ENCODE peak calls at places on chromosome 15, in four cellular contexts. A is Panc1, P is choroid plexus epithelial cell, D is right atrium auricular region. E is an unnamed sample.

GRCh38 chr15:38843736-38844590 is 279.3 kb upstream of the RASGRP1 start:
- DNase-seq in A (no peak), P (no peak), D (no peak), E (peak)

GRCh38 chr15:32029862-32030781 is at the start of gene CHRNA7:
- DNase-seq in A (no peak), P (peak), D (peak), E (no peak)

GRCh38 chr15:33145447-33145846 is 49.1 kb downstream of the FMN1 start:
- DNase-seq in A (no peak), P (no peak), D (no peak), E (no peak)

GRCh38 chr15:100858294-100858693 is 21.3 kb upstream of the ALDH1A3 start:
- DNase-seq in A (no peak), P (no peak), D (no peak), E (no peak)

GRCh38 chr15:91411570-91411969 is 311.5 kb downstream of the SV2B start:
- DNase-seq in A (no peak), P (no peak), D (no peak), E (no peak)

GRCh38 chr15:70936326-70936725 is 43.7 kb downstream of the LRRC49 start:
- DNase-seq in A (no peak), P (peak), D (no peak), E (no peak)

GRCh38 chr15:62900071-62900812 is 142.3 kb upstream of the TPM1 start:
- DNase-seq in A (no peak), P (no peak), D (no peak), E (no peak)

GRCh38 chr15:89356634-89357298 is 22.1 kb upstream of the POLG start:
- DNase-seq in A (no peak), P (peak), D (no peak), E (no peak)

GRCh38 chr15:75693501-75694240 is 19.0 kb downstream of the CSPG4 start:
- DNase-seq in A (no peak), P (peak), D (no peak), E (no peak)

GRCh38 chr15:83206387-83206970 is 1.1 kb downstream of the HDGFL3 start:
- DNase-seq in A (no peak), P (peak), D (no peak), E (no peak)

GRCh38 chr15:34514251-34514760 is 69.1 kb downstream of the GOLGA8B start:
- DNase-seq in A (no peak), P (no peak), D (no peak), E (no peak)

GRCh38 chr15:40769310-40770146 is at the start of gene C15orf62:
- DNase-seq in A (no peak), P (peak), D (no peak), E (no peak)

GRCh38 chr15:62453979-62454378 is 288.9 kb upstream of the C2CD4B start:
- DNase-seq in A (peak), P (peak), D (no peak), E (no peak)

GRCh38 chr15:78350058-78350457 is 9.9 kb downstream of the CRABP1 start:
- DNase-seq in A (no peak), P (no peak), D (no peak), E (no peak)

GRCh38 chr15:70316059-70316600 is 218.4 kb upstream of the TLE3 start:
- DNase-seq in A (no peak), P (peak), D (peak), E (no peak)

GRCh38 chr15:89179966-89180875 is 41.2 kb downstream of the RLBP1 start:
- DNase-seq in A (no peak), P (peak), D (no peak), E (no peak)

GRCh38 chr15:31525296-31525695 is 198.7 kb downstream of the KLF13 start:
- DNase-seq in A (no peak), P (no peak), D (no peak), E (no peak)

GRCh38 chr15:63029701-63030100 is 12.8 kb upstream of the TPM1 start:
- DNase-seq in A (no peak), P (no peak), D (no peak), E (no peak)

GRCh38 chr15:43241100-43241499 is 20.3 kb upstream of the EPB42 start:
- DNase-seq in A (no peak), P (peak), D (peak), E (no peak)

GRCh38 chr15:64137226-64137833 is 14.2 kb upstream of the SNX22 start:
- DNase-seq in A (no peak), P (peak), D (no peak), E (no peak)

GRCh38 chr15:89067751-89068150 is 20.5 kb upstream of the ABHD2 start:
- DNase-seq in A (no peak), P (peak), D (no peak), E (no peak)

GRCh38 chr15:83598031-83598430 is 55.9 kb upstream of the ADAMTSL3 start:
- DNase-seq in A (no peak), P (no peak), D (no peak), E (no peak)

GRCh38 chr15:43370310-43370974 is 401 bp downstream of the ZSCAN29 start:
- DNase-seq in A (no peak), P (peak), D (no peak), E (no peak)

GRCh38 chr15:90915216-90915807 is 12.2 kb downstream of the MAN2A2 start:
- DNase-seq in A (no peak), P (no peak), D (no peak), E (no peak)

GRCh38 chr15:62658498-62658897 is 384.0 kb upstream of the TPM1 start:
- DNase-seq in A (no peak), P (peak), D (no peak), E (no peak)

GRCh38 chr15:50828610-50829206 is 63.2 kb upstream of the SPPL2A start:
- DNase-seq in A (no peak), P (peak), D (no peak), E (peak)

DNA sequence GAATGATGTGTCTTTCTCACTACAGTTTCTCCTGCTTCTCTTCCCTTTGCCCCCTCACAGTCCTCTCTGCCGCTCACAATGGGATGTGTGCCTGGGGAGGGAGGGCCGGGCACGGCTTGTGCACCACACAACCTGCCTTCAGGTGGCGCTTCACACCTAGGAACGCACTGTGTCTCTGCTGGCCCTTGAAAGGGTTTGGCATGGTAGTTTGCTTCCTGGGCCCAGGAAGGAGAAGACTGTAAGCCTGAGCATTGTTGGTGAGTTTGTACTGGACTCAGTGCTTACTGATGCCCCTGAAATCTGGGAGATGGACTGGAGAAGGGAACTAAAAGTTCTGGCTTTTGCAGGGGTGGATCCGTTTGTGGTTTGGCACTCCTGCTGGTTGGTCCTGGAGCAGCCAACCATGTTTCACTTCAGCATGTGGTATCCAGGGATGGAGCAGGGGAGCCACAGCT is 9.2 kb downstream of the ALPK3 start:
- DNase-seq in A (no peak), P (peak), D (no peak), E (no peak)
- TF ChIP-seq CTCF in A (peak), P (peak), D (no peak), E (peak)

GRCh38 chr15:58898150-58898680 is 35.3 kb downstream of the SLTM start:
- DNase-seq in A (no peak), P (no peak), D (no peak), E (no peak)

GRCh38 chr15:58900628-58901027 is 32.9 kb downstream of the SLTM start:
- DNase-seq in A (no peak), P (no peak), D (no peak), E (no peak)

GRCh38 chr15:58908550-58909309 is 24.7 kb downstream of the SLTM start:
- DNase-seq in A (no peak), P (no peak), D (no peak), E (no peak)

GRCh38 chr15:58903232-58903631 is 30.2 kb downstream of the SLTM start:
- DNase-seq in A (no peak), P (peak), D (no peak), E (peak)
- H3K4me3 ChIP-seq in A (no peak), P (no peak), D (no peak), E (no peak)

GRCh38 chr15:66789029-66790025 is 87.3 kb downstream of the SMAD6 start:
- DNase-seq in A (no peak), P (peak), D (no peak), E (no peak)
- TF ChIP-seq CTCF in A (no peak), P (peak), D (peak), E (peak)

GRCh38 chr15:85335193-85335939 is 45.0 kb upstream of the AKAP13 start:
- DNase-seq in A (no peak), P (peak), D (no peak), E (no peak)

GRCh38 chr15:85330941-85331588 is 49.3 kb upstream of the AKAP13 start:
- DNase-seq in A (peak), P (peak), D (peak), E (peak)

GRCh38 chr15:85334241-85334640 is 46.2 kb upstream of the AKAP13 start:
- DNase-seq in A (no peak), P (no peak), D (no peak), E (no peak)

GRCh38 chr15:85331666-85332261 is 48.6 kb upstream of the AKAP13 start:
- DNase-seq in A (peak), P (no peak), D (no peak), E (no peak)

GRCh38 chr15:85333132-85333831 is 47.1 kb upstream of the AKAP13 start:
- DNase-seq in A (no peak), P (peak), D (no peak), E (peak)
- H3K4me3 ChIP-seq in A (no peak), P (no peak), D (no peak), E (no peak)

DNA sequence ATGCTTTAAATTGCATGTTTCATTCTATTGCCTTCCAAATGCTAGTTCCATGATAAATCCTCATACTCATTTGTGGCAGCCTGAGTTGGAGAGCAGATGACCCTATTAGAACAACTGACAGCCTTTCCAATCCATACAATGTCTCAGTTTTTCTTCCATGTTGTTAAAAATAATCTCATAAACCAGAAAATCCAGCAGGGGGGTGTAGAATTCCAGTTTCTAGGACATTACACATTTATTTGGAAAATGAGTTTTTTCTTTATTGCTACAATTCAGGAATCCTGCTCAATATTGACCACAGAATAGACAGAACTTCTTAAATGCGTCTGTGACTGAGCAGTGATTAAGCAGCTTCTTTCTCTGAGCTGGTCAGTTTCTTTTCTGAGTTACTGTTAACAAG is 174.2 kb upstream of the ATP10A start:
- DNase-seq in A (no peak), P (no peak), D (no peak), E (no peak)
- TF ChIP-seq CTCF in A (no peak), P (no peak), D (no peak), E (no peak)

DNA sequence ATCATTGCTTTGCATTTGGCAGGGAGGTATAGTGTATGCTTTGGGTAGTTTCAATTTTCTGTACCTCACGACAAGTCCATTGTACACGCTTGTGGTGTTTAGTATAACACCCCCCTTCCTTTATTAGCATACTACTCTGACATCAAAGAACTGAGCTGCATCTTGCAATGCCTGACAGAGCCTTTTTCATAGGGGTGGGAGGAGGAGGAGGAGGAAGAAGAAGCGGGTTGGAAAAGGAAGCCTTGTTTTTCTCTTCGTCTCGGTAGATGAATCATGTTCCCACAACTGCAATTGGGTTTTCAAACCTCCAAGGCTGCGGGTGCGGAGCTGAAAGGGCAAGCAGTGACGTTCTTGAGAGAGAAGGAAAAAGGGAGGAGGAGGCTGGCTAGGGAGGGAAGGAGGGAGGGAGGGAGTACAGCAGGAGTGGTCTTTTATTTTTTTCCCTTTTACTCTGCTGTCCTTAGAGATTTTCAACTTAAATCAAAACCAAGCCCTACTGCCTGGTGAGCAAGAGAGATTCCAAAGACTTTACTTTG is 175.7 kb downstream of the KLHL25 start:
- DNase-seq in A (no peak), P (peak), D (peak), E (peak)
- H3K4me3 ChIP-seq in A (no peak), P (peak), D (peak), E (peak)

DNA sequence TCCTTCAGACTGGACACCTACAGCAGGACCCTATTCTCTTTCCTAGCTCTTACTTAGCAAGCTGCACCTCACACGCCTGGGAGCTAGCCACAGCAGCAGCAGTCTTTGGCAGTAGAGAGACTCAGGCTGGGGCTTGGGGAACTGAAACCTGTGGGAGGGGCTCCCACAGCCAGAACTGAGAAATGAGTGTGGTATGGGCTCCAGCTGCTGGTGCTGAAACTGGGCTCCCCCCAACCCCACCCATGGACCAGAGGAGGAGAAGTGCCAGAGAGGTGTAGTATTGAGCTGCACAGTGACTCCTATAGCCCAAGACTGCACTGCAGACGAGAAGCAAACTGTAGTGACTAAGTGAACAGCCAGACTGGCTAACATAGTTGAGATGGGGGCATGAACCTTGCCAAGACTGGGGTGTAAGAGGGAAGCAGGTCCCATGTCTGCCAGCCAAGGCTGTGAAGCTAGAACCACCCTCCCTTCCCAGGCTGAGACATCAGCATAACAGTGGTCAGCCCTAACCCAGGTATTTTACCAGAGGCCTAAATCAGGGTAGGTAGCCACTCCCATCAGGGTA is 62.5 kb downstream of the MYO5A start:
- DNase-seq in A (no peak), P (no peak), D (no peak), E (no peak)
- TF ChIP-seq CTCF in A (no peak), P (no peak), D (no peak), E (no peak)

DNA sequence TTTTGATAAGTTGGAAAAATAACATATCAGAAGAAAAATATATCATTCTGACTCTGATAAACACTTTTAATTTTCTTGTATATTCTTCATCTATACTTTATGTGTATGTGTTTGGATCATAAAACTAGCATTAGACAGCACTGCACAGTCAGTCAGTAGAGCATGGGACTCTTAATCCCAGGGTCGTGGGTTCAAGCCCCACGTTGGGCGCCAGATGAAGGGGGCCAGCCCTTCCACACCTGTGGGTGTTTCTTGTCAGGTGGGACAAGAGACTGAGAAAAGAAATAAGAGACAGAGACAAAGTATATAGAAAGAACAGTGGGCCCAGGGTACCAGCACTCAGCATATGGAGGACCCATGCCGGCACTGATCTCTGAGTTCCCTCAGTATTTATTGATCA is 546.0 kb upstream of the NR2F2 start:
- DNase-seq in A (no peak), P (no peak), D (no peak), E (no peak)
- H3K4me3 ChIP-seq in A (no peak), P (no peak), D (no peak), E (no peak)

DNA sequence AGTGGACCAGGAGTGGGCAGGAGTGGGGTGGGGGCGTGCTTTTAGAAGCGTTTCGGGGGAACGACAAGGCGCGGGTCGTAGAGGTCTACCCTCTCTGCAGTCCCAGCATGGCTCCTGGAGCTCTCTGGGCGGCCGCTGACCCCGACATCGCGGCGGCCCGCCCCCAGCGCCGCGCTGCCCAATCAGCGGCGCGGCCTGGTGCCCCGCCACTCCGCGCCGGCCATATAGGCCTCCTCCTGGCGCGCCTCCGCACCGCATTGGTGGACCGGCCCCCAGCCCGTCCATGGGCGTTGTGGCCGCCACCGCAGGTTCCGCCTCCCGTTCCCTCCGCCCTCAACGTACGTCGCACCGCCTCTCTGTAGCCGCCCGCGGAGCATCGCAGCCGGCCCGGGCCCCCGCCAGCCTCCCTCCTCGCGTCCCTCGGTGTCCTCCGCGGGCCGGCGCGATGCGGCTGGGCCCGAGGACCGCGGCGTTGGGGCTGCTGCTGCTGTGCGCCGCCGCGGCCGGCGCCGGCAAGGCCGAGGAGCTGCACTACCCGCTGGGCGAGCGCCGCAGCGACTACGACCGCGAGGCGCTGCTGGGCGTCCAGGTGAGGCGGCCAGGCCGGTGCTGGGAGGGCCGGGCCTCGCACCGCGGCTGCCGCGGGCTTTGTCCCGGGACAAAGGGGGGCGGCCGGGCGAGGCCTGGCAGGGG is at the start of gene RCN2:
- DNase-seq in A (peak), P (peak), D (peak), E (peak)
- TF ChIP-seq CTCF in A (no peak), P (peak), D (no peak), E (no peak)

GRCh38 chr15:61227269-61228024 is 1.7 kb downstream of the RORA start:
- DNase-seq in A (no peak), P (peak), D (no peak), E (peak)

GRCh38 chr15:61226313-61227250 is 2.5 kb downstream of the RORA start:
- DNase-seq in A (no peak), P (no peak), D (no peak), E (no peak)

GRCh38 chr15:61232266-61232665 is 3.2 kb upstream of the RORA start:
- DNase-seq in A (no peak), P (no peak), D (no peak), E (no peak)

DNA sequence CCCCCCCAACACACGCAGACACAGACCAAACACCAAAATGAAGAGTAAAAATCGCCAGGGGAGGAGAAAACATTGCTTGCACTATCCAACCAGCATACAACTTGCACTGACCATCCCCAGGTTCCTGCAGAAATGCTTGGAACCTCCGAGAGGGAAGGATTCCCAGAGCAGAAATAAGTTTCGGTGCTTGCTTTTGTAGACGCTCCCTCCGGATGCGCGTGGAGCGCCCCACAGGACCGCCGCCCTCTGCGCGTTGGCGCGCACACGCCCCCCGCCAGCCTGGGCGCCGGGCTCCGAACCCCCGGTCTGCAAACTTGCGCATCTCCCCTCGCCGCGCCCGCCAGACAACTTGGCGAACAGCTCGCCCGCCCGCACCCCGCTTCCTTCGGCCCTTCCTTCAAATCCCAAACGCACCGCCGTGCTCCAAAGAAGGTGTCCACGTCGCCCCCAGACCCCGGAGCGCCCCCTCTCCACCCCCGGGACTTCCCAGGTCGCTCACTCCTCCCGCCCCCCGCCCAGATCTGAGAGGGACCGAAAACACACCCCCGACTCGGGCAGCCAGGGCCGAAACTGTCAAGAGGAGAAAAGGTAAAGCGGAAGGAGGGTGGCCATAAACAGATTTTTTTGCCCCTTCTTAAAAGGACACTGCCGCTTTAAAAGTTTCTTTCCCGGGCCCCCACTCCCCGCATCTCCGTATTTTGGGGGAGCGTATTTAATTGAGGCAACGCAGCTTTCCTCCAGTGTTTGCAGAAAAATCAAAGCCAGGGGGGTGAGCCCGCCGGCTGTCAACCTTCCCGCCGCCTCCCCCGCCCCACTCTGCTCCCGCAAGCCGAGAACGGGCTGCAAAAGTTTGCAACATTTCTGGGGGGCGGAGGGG is 839 bp downstream of the RORA start:
- DNase-seq in A (no peak), P (peak), D (no peak), E (no peak)
- H3K4me3 ChIP-seq in A (peak), P (peak), D (peak), E (peak)